ENCODE peak calls at places on chromosomes 2 and 18, in ten cellular contexts. F is progenitor cell of endocrine pancreas, Y is endothelial cell, H is IMR-90, S is uterus, I is bronchial epithelial cell, K is GM10248, P is spleen, A is neural crest cell, O is fibroblast of pulmonary artery. J is an unnamed sample.

GRCh38 chr2:8515390-8515761 is 166.5 kb upstream of the ID2 start:
- DNase-seq in F (no peak), Y (no peak), H (no peak), S (no peak), I (no peak), K (peak; percentile 83), P (peak; percentile 86), A (no peak), O (no peak), J (no peak)

GRCh38 chr18:62332964-62333695 is 8.0 kb downstream of the TNFRSF11A start:
- DNase-seq in F (no peak), Y (no peak), H (no peak), S (no peak), I (no peak), K (no peak), P (no peak), A (no peak), O (no peak), J (no peak)

GRCh38 chr2:95292623-95293260 is 4.4 kb upstream of the KCNIP3 start:
- DNase-seq in F (no peak), Y (no peak), H (no peak), S (no peak), I (peak; percentile 76), K (no peak), P (no peak), A (no peak), O (no peak), J (peak; percentile 7)

GRCh38 chr2:25301453-25302352 is 40.0 kb downstream of the DNMT3A start:
- DNase-seq in F (no peak), Y (no peak), H (peak; percentile 91), S (no peak), I (peak; percentile 96), K (peak; percentile 87), P (no peak), A (no peak), O (peak; percentile 52), J (peak; percentile 72)

GRCh38 chr2:20144861-20145260 is 80.1 kb downstream of the SDC1 start:
- DNase-seq in F (no peak), Y (no peak), H (no peak), S (no peak), I (no peak), K (no peak), P (peak; percentile 63), A (no peak), O (no peak), J (no peak)

GRCh38 chr2:25187729-25188350 is 19.5 kb upstream of the POMC start:
- DNase-seq in F (no peak), Y (no peak), H (no peak), S (no peak), I (no peak), K (no peak), P (no peak), A (no peak), O (no peak), J (no peak)

GRCh38 chr2:150610670-150611279 is 123.3 kb upstream of the RND3 start:
- DNase-seq in F (peak; percentile 19), Y (peak; percentile 35), H (peak; percentile 69), S (no peak), I (peak; percentile 74), K (peak; percentile 11), P (no peak), A (peak; percentile 3), O (peak; percentile 68), J (peak; percentile 72)

GRCh38 chr2:223086360-223086981 is 34.5 kb downstream of the KCNE4 start:
- DNase-seq in F (no peak), Y (no peak), H (no peak), S (no peak), I (no peak), K (no peak), P (no peak), A (peak; percentile 21), O (no peak), J (no peak)

GRCh38 chr2:109185338-109185737 is 56.3 kb downstream of the SH3RF3 start:
- DNase-seq in F (no peak), Y (no peak), H (peak; percentile 95), S (no peak), I (peak; percentile 33), K (no peak), P (no peak), A (no peak), O (peak; percentile 66), J (peak; percentile 76)

DNA sequence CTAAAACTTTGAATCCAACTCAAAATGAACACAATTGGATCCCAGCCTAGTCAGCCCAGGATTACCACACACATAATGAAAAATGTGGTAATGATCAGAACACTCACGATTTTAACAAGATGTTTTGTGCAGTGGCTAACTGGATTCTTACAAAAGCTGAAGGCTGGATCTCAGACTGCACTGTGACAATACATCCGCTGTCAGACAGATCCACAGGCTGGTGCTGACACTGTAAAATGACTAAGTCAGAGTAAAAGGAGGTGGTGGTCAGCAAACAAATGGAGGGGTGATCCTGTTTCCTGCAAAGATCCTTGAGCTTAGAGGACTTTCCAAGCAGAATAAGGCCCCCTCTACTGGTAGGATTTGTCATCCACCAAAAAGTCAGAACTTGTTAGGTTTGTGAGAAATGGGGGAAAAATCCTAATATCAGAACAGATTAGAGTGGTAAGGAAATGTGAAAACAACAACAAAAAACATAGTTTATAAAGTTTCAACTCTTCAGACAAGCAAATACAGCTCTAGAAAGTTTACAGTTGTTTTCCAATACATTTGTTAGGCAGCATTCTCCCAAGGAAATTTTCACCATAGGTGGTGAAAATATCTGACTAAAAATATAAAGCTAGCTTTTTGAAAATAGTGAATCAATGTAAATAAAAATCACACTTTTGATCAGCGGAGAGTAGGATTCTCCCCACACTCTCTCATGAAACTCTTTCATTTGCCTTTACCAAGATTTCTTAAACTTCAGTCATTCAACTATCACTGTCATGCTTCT is 211.9 kb downstream of the AGPS start:
- DNase-seq in F (no peak), Y (peak; percentile 50), H (peak; percentile 71), S (peak; percentile 35), I (peak; percentile 50), K (peak; percentile 36), P (no peak), A (peak; percentile 42), O (peak; percentile 82), J (peak; percentile 55)
- TF ChIP-seq CTCF in F (peak; percentile 77), Y (peak; percentile 74), H (peak; percentile 72), S (peak; percentile 59), I (peak; percentile 71), K (peak; percentile 65), P (no peak), A (peak; percentile 76), O (peak; percentile 93), J (peak; percentile 87)

GRCh38 chr18:75170916-75171315 is 38.0 kb downstream of the PTGR3 start:
- DNase-seq in F (no peak), Y (no peak), H (no peak), S (no peak), I (no peak), K (no peak), P (no peak), A (no peak), O (no peak), J (no peak)

GRCh38 chr18:75170022-75170789 is 38.7 kb downstream of the PTGR3 start:
- DNase-seq in F (no peak), Y (no peak), H (no peak), S (no peak), I (no peak), K (no peak), P (no peak), A (no peak), O (no peak), J (no peak)

GRCh38 chr18:75173758-75174157 is 35.2 kb downstream of the PTGR3 start:
- DNase-seq in F (no peak), Y (no peak), H (no peak), S (no peak), I (no peak), K (no peak), P (no peak), A (no peak), O (no peak), J (no peak)

GRCh38 chr18:75172299-75173124 is 36.4 kb downstream of the PTGR3 start:
- DNase-seq in F (no peak), Y (no peak), H (no peak), S (no peak), I (no peak), K (no peak), P (no peak), A (no peak), O (no peak), J (no peak)

GRCh38 chr18:75173125-75173432 is 35.9 kb downstream of the PTGR3 start:
- DNase-seq in F (no peak), Y (no peak), H (peak; percentile 17), S (no peak), I (no peak), K (peak; percentile 85), P (no peak), A (no peak), O (peak; percentile 10), J (peak; percentile 11)
- TF ChIP-seq CTCF in F (no peak), Y (no peak), H (no peak), S (no peak), I (no peak), K (peak; percentile 31), P (no peak), A (no peak), O (no peak), J (peak; percentile 22)

DNA sequence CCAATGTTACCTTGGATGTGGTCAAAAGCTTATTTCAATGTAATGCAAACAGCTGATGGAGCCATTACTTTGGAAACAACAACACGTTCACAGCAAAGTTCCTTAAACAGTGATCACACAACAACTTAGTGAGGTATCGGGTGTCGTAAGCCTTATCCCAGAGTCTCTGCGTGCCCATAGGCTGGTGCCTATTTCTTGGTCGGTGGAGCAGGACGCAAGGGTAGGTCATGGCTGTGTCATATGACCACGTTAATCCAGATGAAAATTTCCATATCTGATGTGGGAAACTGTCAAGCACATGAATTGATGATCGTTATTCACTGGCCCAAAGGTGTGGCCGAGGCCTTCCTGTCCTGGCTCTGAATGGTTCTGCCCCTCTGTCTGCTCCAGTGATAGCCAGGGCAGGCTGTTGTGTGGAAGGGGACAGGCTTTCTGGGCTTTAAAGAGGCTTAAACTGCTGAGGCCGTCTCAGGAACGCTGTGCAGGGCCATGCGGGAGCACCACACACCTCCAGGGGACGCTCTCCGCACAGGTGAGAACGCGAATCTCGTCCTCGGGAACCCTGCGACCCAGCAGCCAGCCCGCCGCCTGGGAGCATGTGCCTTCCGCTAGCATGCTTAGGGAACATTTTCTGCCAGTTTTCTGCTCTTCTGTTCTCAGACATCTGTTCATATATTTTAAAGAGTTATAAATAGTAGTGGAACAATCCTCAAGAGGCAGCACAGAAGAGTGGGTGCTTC is 90.6 kb downstream of the KCTD1 start:
- DNase-seq in F (no peak), Y (peak; percentile 66), H (no peak), S (no peak), I (no peak), K (no peak), P (no peak), A (no peak), O (no peak), J (no peak)
- TF ChIP-seq CTCF in F (peak; percentile 62), Y (peak; percentile 40), H (no peak), S (no peak), I (peak; percentile 11), K (no peak), P (no peak), A (peak; percentile 30), O (no peak), J (no peak)

GRCh38 chr2:68594674-68595492 is 48.5 kb upstream of the PROKR1 start:
- DNase-seq in F (no peak), Y (peak; percentile 30), H (peak; percentile 56), S (no peak), I (peak; percentile 45), K (peak; percentile 33), P (peak; percentile 72), A (peak; percentile 24), O (peak; percentile 53), J (peak; percentile 45)
- TF ChIP-seq CTCF in F (peak; percentile 72), Y (peak; percentile 85), H (peak; percentile 81), S (peak; percentile 27), I (peak; percentile 68), K (peak; percentile 76), P (peak; percentile 80), A (peak; percentile 76), O (peak; percentile 89), J (peak; percentile 89)

GRCh38 chr18:67864677-67865340 is 348.3 kb upstream of the DSEL start:
- DNase-seq in F (no peak), Y (no peak), H (peak; percentile 58), S (no peak), I (peak; percentile 3), K (no peak), P (no peak), A (no peak), O (peak; percentile 67), J (peak; percentile 90)
- TF ChIP-seq CTCF in F (no peak), Y (no peak), H (no peak), S (no peak), I (no peak), K (no peak), P (no peak), A (no peak), O (no peak), J (peak; percentile 47)

J was measured in HFFc6.